ENCODE peak calls at places on chromosomes 3 and 15, in nine cellular contexts. C is tibial artery, G is GM23338, F is body of pancreas, M is HFF-Myc, J is neural crest cell, H is endothelial cell of umbilical vein, T is PC-3, U is omental fat pad. Z is an unnamed sample.

GRCh38 chr3:139577899-139578298 is 38.4 kb upstream of the RBP1 start:
- DNase-seq in G (peak; percentile 42), C (no peak), M (no peak), U (no peak), J (no peak), F (no peak), H (no peak), T (no peak), Z (no peak)

GRCh38 chr15:34436126-34436955 is 1.3 kb downstream of the GOLGA8A start:
- DNase-seq in H (peak; percentile 6), J (peak; percentile 5), T (peak; percentile 21), U (no peak), C (no peak), G (peak; percentile 36), M (no peak), F (no peak), Z (no peak)

GRCh38 chr3:128488995-128489859 is 3.8 kb downstream of the GATA2 start:
- DNase-seq in G (peak; percentile 64), T (peak; percentile 62), J (no peak), F (peak; percentile 81), H (peak; percentile 79), M (no peak), U (no peak), C (peak; percentile 73), Z (peak; percentile 82)

GRCh38 chr3:113283306-113283705 is 71.9 kb downstream of the BOC start:
- DNase-seq in F (no peak), M (no peak), C (no peak), U (no peak), G (no peak), H (no peak), T (no peak), J (no peak), Z (no peak)

GRCh38 chr3:25349828-25350227 is 78.2 kb upstream of the RARB start:
- DNase-seq in F (no peak), C (no peak), U (no peak), T (no peak), H (no peak), G (no peak), J (no peak), M (no peak), Z (no peak)

GRCh38 chr3:81302045-81302444 is 459.4 kb downstream of the GBE1 start:
- DNase-seq in T (peak; percentile 68), F (peak; percentile 38), C (no peak), U (no peak), J (peak; percentile 45), M (peak; percentile 30), G (peak; percentile 65), H (peak; percentile 71), Z (peak; percentile 48)

GRCh38 chr3:134956844-134957243 is 161.8 kb downstream of the EPHB1 start:
- DNase-seq in H (no peak), U (no peak), C (no peak), M (no peak), J (no peak), F (no peak), T (no peak), G (no peak), Z (no peak)

GRCh38 chr3:77247817-77248216 is 207.9 kb downstream of the ROBO2 start:
- DNase-seq in H (no peak), J (no peak), M (no peak), U (no peak), C (no peak), T (no peak), F (no peak), G (no peak), Z (no peak)

GRCh38 chr15:50884583-50884982 is 23.9 kb upstream of the AP4E1 start:
- DNase-seq in T (peak; percentile 73), F (no peak), U (no peak), G (no peak), H (no peak), M (no peak), C (no peak), J (no peak), Z (no peak)

GRCh38 chr3:196440041-196440537 is 7.9 kb upstream of the UBXN7 start:
- DNase-seq in G (no peak), C (no peak), M (peak; percentile 80), F (no peak), T (no peak), U (no peak), H (no peak), J (no peak), Z (no peak)

GRCh38 chr15:29671308-29671981 is 150.8 kb downstream of the TJP1 start:
- DNase-seq in U (no peak), M (no peak), F (no peak), G (no peak), T (peak; percentile 82), C (no peak), H (no peak), J (no peak), Z (no peak)

GRCh38 chr3:126538316-126538715 is 14.4 kb downstream of the CHST13 start:
- DNase-seq in H (no peak), F (no peak), G (no peak), M (no peak), U (peak; percentile 11), J (no peak), C (peak; percentile 58), T (no peak), Z (no peak)

GRCh38 chr15:38050529-38050928 is 116.1 kb downstream of the TMCO5A start:
- DNase-seq in H (peak; percentile 77), C (no peak), T (peak; percentile 69), M (no peak), G (no peak), J (no peak), U (no peak), F (no peak), Z (no peak)

GRCh38 chr3:64730651-64731050 is 42.9 kb upstream of the ADAMTS9 start:
- DNase-seq in G (no peak), H (no peak), C (no peak), F (no peak), J (no peak), U (no peak), T (no peak), M (no peak), Z (peak; percentile 26)

GRCh38 chr3:113698891-113699465 is 2.5 kb upstream of the USF3 start:
- DNase-seq in F (no peak), T (no peak), J (no peak), H (no peak), M (no peak), C (no peak), U (no peak), G (peak; percentile 71), Z (peak; percentile 17)

GRCh38 chr3:43319794-43320193 is 33.5 kb downstream of the SNRK start:
- DNase-seq in F (no peak), J (no peak), U (no peak), H (no peak), T (no peak), G (no peak), M (no peak), C (no peak), Z (no peak)

GRCh38 chr3:182740710-182741109 is 52.6 kb upstream of the ATP11B start:
- DNase-seq in J (no peak), H (no peak), C (no peak), U (no peak), F (no peak), M (no peak), T (peak; percentile 87), G (no peak), Z (peak; percentile 83)

GRCh38 chr3:120795959-120796358 is 53.4 kb downstream of the GTF2E1 start:
- DNase-seq in C (no peak), J (no peak), G (no peak), U (no peak), H (no peak), F (peak; percentile 12), M (no peak), T (no peak), Z (no peak)

GRCh38 chr3:108406661-108407206 is 103.7 kb downstream of the MYH15 start:
- DNase-seq in C (no peak), M (peak; percentile 62), F (peak; percentile 74), U (no peak), J (peak; percentile 12), G (peak; percentile 62), H (peak; percentile 60), T (peak; percentile 74), Z (peak; percentile 10)

DNA sequence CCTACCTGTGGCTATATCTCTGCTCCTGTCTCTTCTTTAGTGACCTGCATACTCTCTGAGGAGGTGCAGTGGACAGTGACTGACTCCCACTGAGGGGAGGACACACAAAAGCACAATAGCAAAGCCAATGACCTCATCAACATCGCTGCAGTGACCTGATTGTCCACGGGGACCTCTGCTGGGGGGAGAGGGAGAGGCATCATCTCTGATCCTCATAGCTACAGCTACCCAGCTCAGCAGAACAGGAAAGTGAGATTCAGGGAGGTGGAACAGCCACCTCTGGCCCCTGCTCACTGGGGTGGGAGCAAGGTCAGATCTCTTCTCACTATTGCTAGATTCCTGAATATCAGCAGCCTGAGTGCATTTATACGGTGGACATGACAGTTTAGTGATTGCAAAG is 179.2 kb downstream of the ATP10A start:
- DNase-seq in C (no peak), G (peak; percentile 37), T (no peak), U (no peak), M (no peak), F (no peak), J (no peak), H (no peak), Z (no peak)
- TF ChIP-seq CTCF in C (no peak), G (peak; percentile 67), T (no peak), U (no peak), M (no peak), F (no peak), J (no peak), H (no peak), Z (no peak)

GRCh38 chr15:53389271-53389670 is 370.2 kb downstream of the WDR72 start:
- DNase-seq in G (no peak), H (no peak), J (no peak), T (no peak), M (no peak), U (no peak), F (no peak), C (no peak), Z (no peak)

DNA sequence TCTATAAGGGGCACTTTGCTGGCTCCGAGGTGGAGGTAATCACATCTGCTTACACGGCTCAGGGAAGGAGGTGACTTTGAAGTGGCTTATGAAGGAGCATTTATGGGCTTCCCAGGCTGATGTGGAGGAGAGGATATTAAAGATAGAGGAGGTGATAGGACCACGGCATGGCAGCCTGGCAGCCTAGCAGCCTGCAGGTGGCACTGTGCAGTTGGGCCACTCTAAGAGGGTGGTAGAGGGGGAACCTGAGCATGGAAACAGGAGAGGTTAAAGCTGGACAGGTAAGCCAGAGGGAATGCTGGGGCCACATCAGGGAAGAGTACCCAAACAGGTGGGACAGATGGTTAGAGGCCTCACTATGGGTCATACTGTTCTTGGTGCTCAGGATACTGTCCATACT is 375.0 kb downstream of the WDR72 start:
- DNase-seq in C (no peak), T (peak; percentile 21), F (peak; percentile 46), U (no peak), J (no peak), M (no peak), H (no peak), G (peak; percentile 2), Z (peak; percentile 47)
- TF ChIP-seq CTCF in C (no peak), T (peak; percentile 59), F (peak; percentile 49), U (no peak), J (peak; percentile 30), M (no peak), H (no peak), G (peak; percentile 53), Z (peak; percentile 43)

GRCh38 chr3:45134758-45135521 is 11.2 kb downstream of the CDCP1 start:
- DNase-seq in F (no peak), J (no peak), U (no peak), G (no peak), H (no peak), T (no peak), C (no peak), M (no peak), Z (no peak)
- TF ChIP-seq CTCF in F (no peak), J (no peak), U (no peak), G (no peak), H (no peak), T (no peak), C (no peak), M (no peak), Z (no peak)

GRCh38 chr3:38738630-38739395 is 77.2 kb downstream of the SCN10A start:
- DNase-seq in J (peak; percentile 62), T (peak; percentile 71), G (peak; percentile 96), C (no peak), M (no peak), U (no peak), H (peak; percentile 73), F (peak; percentile 30), Z (peak; percentile 72)
- TF ChIP-seq CTCF in J (peak; percentile 63), T (peak; percentile 83), G (peak; percentile 94), C (no peak), M (peak; percentile 83), U (no peak), H (peak; percentile 84), F (no peak), Z (peak; percentile 51)

Z was measured in Calu3.